ENCODE peak calls at places on chromosomes 2 and 18, in nine cellular contexts. One of them, this sample, is unnamed.

GRCh38 chr2:96565111-96565510 is 28.6 kb downstream of the ARID5A start:
- DNase-seq in endothelial cell: no peak
- DNase-seq in NB4: no peak
- DNase-seq in astrocyte of the spinal cord: no peak
- DNase-seq in lower leg skin: no peak
- DNase-seq in stimulated activated naive B cell treated with anti-CD40 and anti-IgM and Interleukin-4, amounts not matched to agents 10 μg/mL and 1 μg/mL and 100 μg/mL, for 72 hours: no peak
- DNase-seq in pancreas: no peak
- DNase-seq in activated T-cell treated with anti-CD3 and anti-CD28 coated beads for 4 hours: no peak
- DNase-seq in ecto neural progenitor cell: no peak
- DNase-seq in this sample: no peak

GRCh38 chr18:79195716-79196683 is 126.8 kb downstream of the ATP9B start:
- DNase-seq in endothelial cell: no peak
- DNase-seq in NB4: no peak
- DNase-seq in astrocyte of the spinal cord: no peak
- DNase-seq in lower leg skin: no peak
- DNase-seq in stimulated activated naive B cell treated with anti-CD40 and anti-IgM and Interleukin-4, amounts not matched to agents 10 μg/mL and 1 μg/mL and 100 μg/mL, for 72 hours: no peak
- DNase-seq in pancreas: no peak
- DNase-seq in activated T-cell treated with anti-CD3 and anti-CD28 coated beads for 4 hours: no peak
- DNase-seq in ecto neural progenitor cell: no peak
- DNase-seq in this sample: no peak

GRCh38 chr2:237677951-237678481 is 50.6 kb downstream of the LRRFIP1 start:
- DNase-seq in endothelial cell: no peak
- DNase-seq in NB4: peak; percentile 97
- DNase-seq in astrocyte of the spinal cord: peak; percentile 71
- DNase-seq in lower leg skin: no peak
- DNase-seq in stimulated activated naive B cell treated with anti-CD40 and anti-IgM and Interleukin-4, amounts not matched to agents 10 μg/mL and 1 μg/mL and 100 μg/mL, for 72 hours: peak; percentile 52
- DNase-seq in pancreas: no peak
- DNase-seq in activated T-cell treated with anti-CD3 and anti-CD28 coated beads for 4 hours: no peak
- DNase-seq in ecto neural progenitor cell: no peak
- DNase-seq in this sample: no peak

GRCh38 chr18:48663096-48663930 is 124.5 kb downstream of the CTIF start:
- DNase-seq in endothelial cell: no peak
- DNase-seq in NB4: no peak
- DNase-seq in astrocyte of the spinal cord: no peak
- DNase-seq in lower leg skin: no peak
- DNase-seq in stimulated activated naive B cell treated with anti-CD40 and anti-IgM and Interleukin-4, amounts not matched to agents 10 μg/mL and 1 μg/mL and 100 μg/mL, for 72 hours: no peak
- DNase-seq in pancreas: no peak
- DNase-seq in activated T-cell treated with anti-CD3 and anti-CD28 coated beads for 4 hours: no peak
- DNase-seq in ecto neural progenitor cell: no peak
- DNase-seq in this sample: peak; percentile 42

GRCh38 chr2:88003074-88003755 is 13.1 kb downstream of the RNU2-63P start:
- DNase-seq in endothelial cell: peak; percentile 17
- DNase-seq in NB4: no peak
- DNase-seq in astrocyte of the spinal cord: peak; percentile 16
- DNase-seq in lower leg skin: no peak
- DNase-seq in stimulated activated naive B cell treated with anti-CD40 and anti-IgM and Interleukin-4, amounts not matched to agents 10 μg/mL and 1 μg/mL and 100 μg/mL, for 72 hours: no peak
- DNase-seq in pancreas: no peak
- DNase-seq in activated T-cell treated with anti-CD3 and anti-CD28 coated beads for 4 hours: no peak
- DNase-seq in ecto neural progenitor cell: peak; percentile 63
- DNase-seq in this sample: no peak

GRCh38 chr18:77495982-77496690 is 246.5 kb downstream of the GALR1 start:
- DNase-seq in endothelial cell: no peak
- DNase-seq in NB4: peak; percentile 16
- DNase-seq in astrocyte of the spinal cord: no peak
- DNase-seq in lower leg skin: no peak
- DNase-seq in stimulated activated naive B cell treated with anti-CD40 and anti-IgM and Interleukin-4, amounts not matched to agents 10 μg/mL and 1 μg/mL and 100 μg/mL, for 72 hours: no peak
- DNase-seq in pancreas: no peak
- DNase-seq in activated T-cell treated with anti-CD3 and anti-CD28 coated beads for 4 hours: no peak
- DNase-seq in ecto neural progenitor cell: no peak
- DNase-seq in this sample: no peak

GRCh38 chr2:8954990-8955389 is 48.5 kb downstream of the MBOAT2 start:
- DNase-seq in endothelial cell: no peak
- DNase-seq in NB4: no peak
- DNase-seq in astrocyte of the spinal cord: no peak
- DNase-seq in lower leg skin: no peak
- DNase-seq in stimulated activated naive B cell treated with anti-CD40 and anti-IgM and Interleukin-4, amounts not matched to agents 10 μg/mL and 1 μg/mL and 100 μg/mL, for 72 hours: no peak
- DNase-seq in pancreas: no peak
- DNase-seq in activated T-cell treated with anti-CD3 and anti-CD28 coated beads for 4 hours: no peak
- DNase-seq in ecto neural progenitor cell: no peak
- DNase-seq in this sample: no peak

GRCh38 chr2:27871805-27872204 is 18.4 kb downstream of the RBKS start:
- DNase-seq in endothelial cell: no peak
- DNase-seq in NB4: peak; percentile 21
- DNase-seq in astrocyte of the spinal cord: no peak
- DNase-seq in lower leg skin: no peak
- DNase-seq in stimulated activated naive B cell treated with anti-CD40 and anti-IgM and Interleukin-4, amounts not matched to agents 10 μg/mL and 1 μg/mL and 100 μg/mL, for 72 hours: no peak
- DNase-seq in pancreas: peak; percentile 37
- DNase-seq in activated T-cell treated with anti-CD3 and anti-CD28 coated beads for 4 hours: no peak
- DNase-seq in ecto neural progenitor cell: no peak
- DNase-seq in this sample: no peak

GRCh38 chr2:219410390-219410789 is 7.8 kb upstream of the DES start:
- DNase-seq in endothelial cell: no peak
- DNase-seq in NB4: no peak
- DNase-seq in astrocyte of the spinal cord: no peak
- DNase-seq in lower leg skin: no peak
- DNase-seq in stimulated activated naive B cell treated with anti-CD40 and anti-IgM and Interleukin-4, amounts not matched to agents 10 μg/mL and 1 μg/mL and 100 μg/mL, for 72 hours: no peak
- DNase-seq in pancreas: no peak
- DNase-seq in activated T-cell treated with anti-CD3 and anti-CD28 coated beads for 4 hours: no peak
- DNase-seq in ecto neural progenitor cell: no peak
- DNase-seq in this sample: no peak

GRCh38 chr2:85681354-85681728 is 12.8 kb upstream of the GNLY start:
- DNase-seq in endothelial cell: no peak
- DNase-seq in NB4: no peak
- DNase-seq in astrocyte of the spinal cord: no peak
- DNase-seq in lower leg skin: no peak
- DNase-seq in stimulated activated naive B cell treated with anti-CD40 and anti-IgM and Interleukin-4, amounts not matched to agents 10 μg/mL and 1 μg/mL and 100 μg/mL, for 72 hours: no peak
- DNase-seq in pancreas: no peak
- DNase-seq in activated T-cell treated with anti-CD3 and anti-CD28 coated beads for 4 hours: no peak
- DNase-seq in ecto neural progenitor cell: peak; percentile 48
- DNase-seq in this sample: no peak